ENCODE peak calls at places on chromosome 15, in eight cellular contexts. V, F, H, E, L, N, B and U are unnamed samples.

GRCh38 chr15:75631935-75632334 is 6.4 kb upstream of the SNUPN start:
- DNase-seq in V (no peak), F (no peak), H (no peak), E (no peak), L (no peak), N (no peak), B (no peak), U (no peak)

GRCh38 chr15:38145671-38146111 is 106.9 kb upstream of the SPRED1 start:
- DNase-seq in V (no peak), F (no peak), H (no peak), E (no peak), L (no peak), N (no peak), B (no peak), U (no peak)

GRCh38 chr15:47185222-47185800 is 532.0 kb upstream of the SEMA6D start:
- DNase-seq in V (no peak), F (no peak), H (no peak), E (no peak), L (no peak), N (no peak), B (no peak), U (no peak)

GRCh38 chr15:42605281-42605744 is 29.9 kb downstream of the STARD9 start:
- DNase-seq in V (peak; percentile 27), F (no peak), H (no peak), E (no peak), L (no peak), N (no peak), B (no peak), U (no peak)

GRCh38 chr15:78853500-78853899 is 19.2 kb upstream of the MORF4L1 start:
- DNase-seq in V (no peak), F (no peak), H (no peak), E (no peak), L (no peak), N (no peak), B (no peak), U (no peak)

GRCh38 chr15:78841307-78841706 is 30.0 kb upstream of the ADAMTS7 start:
- DNase-seq in V (no peak), F (no peak), H (no peak), E (no peak), L (no peak), N (no peak), B (no peak), U (no peak)

GRCh38 chr15:49715701-49716100 is 94.9 kb downstream of the DTWD1 start:
- DNase-seq in V (no peak), F (no peak), H (no peak), E (no peak), L (no peak), N (no peak), B (no peak), U (no peak)

GRCh38 chr15:77709135-77709886 is 76.6 kb upstream of the LINGO1 start:
- DNase-seq in V (no peak), F (no peak), H (no peak), E (no peak), L (peak; percentile 16), N (no peak), B (no peak), U (no peak)

GRCh38 chr15:82263350-82263749 is 732 bp downstream of the SAXO2 start:
- DNase-seq in V (no peak), F (no peak), H (no peak), E (peak; percentile 83), L (peak; percentile 9), N (no peak), B (no peak), U (no peak)

GRCh38 chr15:31758126-31758525 is 272.2 kb upstream of the CHRNA7 start:
- DNase-seq in V (no peak), F (peak; percentile 63), H (no peak), E (no peak), L (no peak), N (peak; percentile 59), B (peak; percentile 65), U (no peak)

GRCh38 chr15:100726070-100726420 is 123.7 kb downstream of the ASB7 start:
- DNase-seq in V (no peak), F (no peak), H (peak; percentile 42), E (no peak), L (no peak), N (no peak), B (peak; percentile 56), U (no peak)

GRCh38 chr15:50107591-50108408 is 11.2 kb downstream of the ATP8B4 start:
- DNase-seq in V (no peak), F (no peak), H (no peak), E (no peak), L (peak; percentile 16), N (peak; percentile 72), B (no peak), U (peak; percentile 30)

GRCh38 chr15:37107754-37108724 is 7.7 kb upstream of the MEIS2 start:
- DNase-seq in V (no peak), F (no peak), H (no peak), E (no peak), L (no peak), N (no peak), B (no peak), U (no peak)

GRCh38 chr15:94670436-94671034 is 439.2 kb downstream of the MCTP2 start:
- DNase-seq in V (peak; percentile 5), F (no peak), H (no peak), E (no peak), L (peak; percentile 70), N (no peak), B (no peak), U (no peak)

GRCh38 chr15:79164043-79164442 is 73.5 kb upstream of the RASGRF1 start:
- DNase-seq in V (no peak), F (no peak), H (no peak), E (no peak), L (no peak), N (no peak), B (no peak), U (no peak)

GRCh38 chr15:69857686-69858391 is 239.9 kb downstream of the TLE3 start:
- DNase-seq in V (peak; percentile 41), F (no peak), H (no peak), E (no peak), L (no peak), N (no peak), B (no peak), U (no peak)

GRCh38 chr15:69784808-69785550 is 312.7 kb downstream of the TLE3 start:
- DNase-seq in V (no peak), F (no peak), H (no peak), E (no peak), L (no peak), N (no peak), B (peak; percentile 54), U (no peak)

GRCh38 chr15:78069630-78070029 is 7.9 kb downstream of the TBC1D2B start:
- DNase-seq in V (no peak), F (no peak), H (no peak), E (no peak), L (peak; percentile 73), N (no peak), B (no peak), U (no peak)

GRCh38 chr15:68001811-68002210 is 52.3 kb upstream of the PIAS1 start:
- DNase-seq in V (no peak), F (no peak), H (no peak), E (no peak), L (no peak), N (no peak), B (no peak), U (no peak)

GRCh38 chr15:57167821-57168395 is 208.4 kb upstream of the CGNL1 start:
- DNase-seq in V (no peak), F (no peak), H (no peak), E (no peak), L (peak; percentile 14), N (no peak), B (no peak), U (no peak)
- H3K4me1 ChIP-seq in V (no peaks in the 10 kb centered on the region), F (no peaks in the 10 kb centered on the region), H (peaks cover 2% of the 10 kb centered on the region), E (no peaks in the 10 kb centered on the region), L (no peaks in the 10 kb centered on the region), N (no peaks in the 10 kb centered on the region), B (peaks cover 2% of the 10 kb centered on the region), U (no peaks in the 10 kb centered on the region)

DNA sequence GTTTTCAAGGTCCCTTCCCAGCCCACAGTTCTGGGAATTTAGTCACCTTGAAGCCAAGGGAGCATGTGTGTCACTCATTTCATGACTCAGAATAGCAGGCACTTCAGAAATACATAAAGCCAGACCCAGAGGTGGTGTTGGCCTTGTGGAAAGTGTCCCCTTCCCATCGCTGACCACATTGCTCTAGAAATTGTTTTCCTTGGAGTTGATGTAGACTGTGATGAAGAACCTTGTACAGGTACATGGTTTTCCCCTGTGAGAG is 158.8 kb downstream of the SLCO3A1 start:
- DNase-seq in V (no peak), F (no peak), H (no peak), E (peak; percentile 39), L (no peak), N (no peak), B (no peak), U (no peak)
- H3K4me3 ChIP-seq in V (no peak overlapping the region), F (no peak overlapping the region), H (no peak overlapping the region), E (no peak overlapping the region), L (no peak overlapping the region), N (no peak overlapping the region), B (peak overlapping the region; percentile 0), U (peak overlapping the region; percentile 11)

GRCh38 chr15:74297867-74298266 is 61.7 kb downstream of the CCDC33 start:
- DNase-seq in V (no peak), F (no peak), H (no peak), E (no peak), L (no peak), N (no peak), B (no peak), U (no peak)
- H3K27me3 ChIP-seq in V (no peaks in the 10 kb centered on the region), F (no peaks in the 10 kb centered on the region), H (no peaks in the 10 kb centered on the region), E (peaks cover 4% of the 10 kb centered on the region), L (peaks cover 2% of the 10 kb centered on the region), N (peaks cover 27% of the 10 kb centered on the region), B (no peaks in the 10 kb centered on the region), U (peaks cover 46% of the 10 kb centered on the region)

GRCh38 chr15:65917407-65917756 is 48.1 kb downstream of the RAB11A start:
- DNase-seq in V (no peak), F (no peak), H (peak; percentile 16), E (no peak), L (no peak), N (no peak), B (no peak), U (no peak)

GRCh38 chr15:65918936-65919335 is 49.6 kb downstream of the RAB11A start:
- DNase-seq in V (no peak), F (no peak), H (peak; percentile 59), E (no peak), L (no peak), N (no peak), B (no peak), U (no peak)

GRCh38 chr15:65919353-65919752 is 50.1 kb downstream of the RAB11A start:
- DNase-seq in V (no peak), F (no peak), H (peak; percentile 23), E (no peak), L (no peak), N (no peak), B (no peak), U (no peak)

GRCh38 chr15:65917936-65918335 is 48.6 kb downstream of the RAB11A start:
- DNase-seq in V (no peak), F (no peak), H (peak; percentile 40), E (no peak), L (no peak), N (no peak), B (no peak), U (no peak)

DNA sequence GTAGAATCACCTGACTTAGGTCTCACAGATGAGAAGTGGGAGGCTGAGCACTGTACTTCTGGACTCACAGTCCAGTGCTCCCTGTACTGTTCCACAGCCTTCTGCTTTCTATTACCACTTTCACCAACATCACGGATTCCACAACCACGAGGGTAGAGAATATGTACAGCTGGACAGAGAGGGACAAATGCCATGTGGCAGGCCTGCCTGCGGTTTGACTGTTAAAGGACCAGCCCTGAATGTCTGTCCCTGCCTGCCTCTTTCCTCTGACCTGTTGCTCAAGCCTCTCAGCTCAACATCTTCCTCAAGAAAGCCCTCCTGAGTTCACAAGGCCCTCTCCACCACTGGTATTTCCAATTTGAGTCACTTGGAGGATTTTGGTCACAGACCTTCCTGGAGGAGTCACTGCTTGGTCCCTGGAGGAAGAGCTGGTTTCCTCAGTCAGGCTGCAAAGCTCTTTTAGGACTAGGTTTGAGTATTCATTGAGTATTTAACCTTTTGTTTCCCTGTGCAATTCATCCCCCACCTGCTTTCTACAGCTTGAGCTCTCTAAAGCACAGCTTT is 49.1 kb downstream of the RAB11A start:
- DNase-seq in V (no peak), F (no peak), H (peak; percentile 6), E (no peak), L (no peak), N (no peak), B (no peak), U (no peak)
- H3K4me1 ChIP-seq in V (no peaks in the 10 kb centered on the region), F (peaks cover 2% of the 10 kb centered on the region), H (no peaks in the 10 kb centered on the region), E (no peaks in the 10 kb centered on the region), L (no peaks in the 10 kb centered on the region), N (peaks cover 12% of the 10 kb centered on the region), B (peaks cover 14% of the 10 kb centered on the region), U (peaks cover 10% of the 10 kb centered on the region)